ENCODE peak calls at places on chromosome 17, in six cellular contexts. S is posterior cingulate gyrus, J is Calu3, M is iris pigment epithelial cell, R is posterior vena cava, P is GM19239. U is an unnamed sample.

GRCh38 chr17:17626151-17626805 is 34.8 kb upstream of the PEMT start:
- DNase-seq in S (no peak), J (no peak), M (no peak), R (no peak), P (no peak), U (no peak)

GRCh38 chr17:17754719-17755686 is 73.7 kb downstream of the RAI1 start:
- DNase-seq in S (no peak), J (no peak), M (no peak), R (no peak), P (no peak), U (no peak)

GRCh38 chr17:10429416-10430045 is 7.8 kb upstream of the MYH8 start:
- DNase-seq in S (no peak), J (no peak), M (no peak), R (no peak), P (no peak), U (no peak)

GRCh38 chr17:48544356-48545021 is 420 bp downstream of the HOXB2 start:
- DNase-seq in S (no peak), J (peak; percentile 70), M (peak; percentile 81), R (peak; percentile 97), P (no peak), U (no peak)

GRCh38 chr17:1736348-1737281 is 6.1 kb upstream of the SERPINF2 start:
- DNase-seq in S (no peak), J (no peak), M (peak; percentile 89), R (no peak), P (peak; percentile 69), U (peak; percentile 86)

GRCh38 chr17:70119545-70119944 is 44.5 kb downstream of the KCNJ16 start:
- DNase-seq in S (no peak), J (no peak), M (no peak), R (no peak), P (no peak), U (no peak)

GRCh38 chr17:7403043-7403901 is 625 bp downstream of the TMEM256 start:
- DNase-seq in S (no peak), J (no peak), M (peak; percentile 74), R (no peak), P (no peak), U (peak; percentile 84)

GRCh38 chr17:65966311-65966710 is 225.6 kb downstream of the CEP112 start:
- DNase-seq in S (no peak), J (no peak), M (no peak), R (no peak), P (no peak), U (no peak)

GRCh38 chr17:47324224-47325020 is 667 bp downstream of the EFCAB13 start:
- DNase-seq in S (no peak), J (peak; percentile 81), M (peak; percentile 41), R (peak; percentile 83), P (no peak), U (peak; percentile 84)

GRCh38 chr17:68733241-68734176 is 132.3 kb upstream of the FAM20A start:
- DNase-seq in S (no peak), J (peak; percentile 6), M (peak; percentile 66), R (no peak), P (no peak), U (no peak)

U was measured in spleen.